ENCODE peak calls at places on chromosomes 1 and 21, in nine cellular contexts. G is GM23338, A is neural crest cell, L is AG04449, V is mammary epithelial cell, H is left lung, D is lower lobe of right lung, E is OCI-LY7, I is epithelial cell of esophagus. X is an unnamed sample.

GRCh38 chr1:17653728-17654351 is 101.3 kb upstream of the ACTL8 start:
- DNase-seq in G (peak), A (peak), L (no peak), V (no peak), H (no peak), D (no peak), E (peak), I (peak), X (peak)

GRCh38 chr1:246121533-246121932 is 385.5 kb downstream of the SMYD3 start:
- DNase-seq in G (no peak), A (no peak), L (no peak), V (no peak), H (no peak), D (no peak), E (no peak), I (peak), X (no peak)

GRCh38 chr1:66916320-66916719 is 8.3 kb downstream of the DNAI4 start:
- DNase-seq in G (no peak), A (no peak), L (no peak), V (no peak), H (no peak), D (no peak), E (no peak), I (no peak), X (no peak)

GRCh38 chr1:84711091-84711490 is 20.8 kb upstream of the SSX2IP start:
- DNase-seq in G (no peak), A (no peak), L (no peak), V (no peak), H (no peak), D (no peak), E (no peak), I (no peak), X (no peak)

GRCh38 chr1:157751283-157751682 is 25.6 kb downstream of the FCRL2 start:
- DNase-seq in G (peak), A (no peak), L (no peak), V (no peak), H (no peak), D (no peak), E (no peak), I (no peak), X (no peak)

GRCh38 chr1:108590947-108591346 is 31.0 kb downstream of the EEIG2 start:
- DNase-seq in G (peak), A (no peak), L (peak), V (peak), H (no peak), D (no peak), E (no peak), I (peak), X (no peak)

GRCh38 chr1:51630393-51630792 is 13.5 kb downstream of the OSBPL9 start:
- DNase-seq in G (no peak), A (no peak), L (no peak), V (no peak), H (no peak), D (no peak), E (no peak), I (peak), X (no peak)

GRCh38 chr1:212413902-212414327 is 771 bp downstream of the PACC1 start:
- DNase-seq in G (no peak), A (peak), L (no peak), V (peak), H (no peak), D (no peak), E (no peak), I (peak), X (no peak)

GRCh38 chr1:204081791-204082513 is 9.0 kb downstream of the SOX13 start:
- DNase-seq in G (no peak), A (no peak), L (no peak), V (no peak), H (no peak), D (no peak), E (no peak), I (no peak), X (no peak)

GRCh38 chr1:173669491-173669941 is at the start of gene ANKRD45:
- DNase-seq in G (peak), A (peak), L (no peak), V (no peak), H (peak), D (peak), E (no peak), I (peak), X (peak)

GRCh38 chr1:88175631-88176226 is 508.3 kb upstream of the PKN2 start:
- DNase-seq in G (no peak), A (no peak), L (no peak), V (peak), H (no peak), D (no peak), E (no peak), I (peak), X (no peak)

GRCh38 chr1:220084460-220084859 is 5.1 kb downstream of the BPNT1 start:
- DNase-seq in G (no peak), A (no peak), L (no peak), V (no peak), H (no peak), D (no peak), E (no peak), I (peak), X (no peak)

GRCh38 chr1:214990619-214991018 is 91.9 kb upstream of the KCNK2 start:
- DNase-seq in G (no peak), A (no peak), L (peak), V (peak), H (no peak), D (no peak), E (no peak), I (peak), X (no peak)

GRCh38 chr1:87688136-87688535 is 359.5 kb downstream of the LMO4 start:
- DNase-seq in G (no peak), A (no peak), L (no peak), V (no peak), H (no peak), D (no peak), E (no peak), I (no peak), X (no peak)

GRCh38 chr1:234533975-234534876 is 55.2 kb upstream of the TARBP1 start:
- DNase-seq in G (no peak), A (no peak), L (peak), V (peak), H (no peak), D (peak), E (no peak), I (peak), X (no peak)

GRCh38 chr21:39660191-39660590 is 47.5 kb downstream of the B3GALT5 start:
- DNase-seq in G (no peak), A (no peak), L (no peak), V (no peak), H (no peak), D (no peak), E (no peak), I (no peak), X (no peak)

GRCh38 chr21:45532826-45533730 is 9.2 kb downstream of the SLC19A1 start:
- DNase-seq in G (no peak), A (no peak), L (no peak), V (no peak), H (peak), D (peak), E (no peak), I (no peak), X (no peak)

GRCh38 chr1:50568782-50569181 is 145.5 kb upstream of the DMRTA2 start:
- DNase-seq in G (no peak), A (no peak), L (no peak), V (no peak), H (no peak), D (no peak), E (no peak), I (no peak), X (no peak)

GRCh38 chr1:910311-910880 is 13.3 kb upstream of the SAMD11 start:
- DNase-seq in G (no peak), A (no peak), L (no peak), V (no peak), H (peak), D (peak), E (no peak), I (no peak), X (peak)

GRCh38 chr1:198122693-198123092 is 34.1 kb upstream of the NEK7 start:
- DNase-seq in G (no peak), A (no peak), L (no peak), V (no peak), H (no peak), D (no peak), E (no peak), I (peak), X (no peak)

GRCh38 chr1:227885135-227885647 is 62.5 kb downstream of the WNT9A start:
- DNase-seq in G (no peak), A (no peak), L (no peak), V (no peak), H (peak), D (peak), E (no peak), I (no peak), X (no peak)

GRCh38 chr1:36446261-36446660 is 4.0 kb downstream of the OSCP1 start:
- DNase-seq in G (peak), A (peak), L (no peak), V (no peak), H (no peak), D (no peak), E (peak), I (no peak), X (no peak)

GRCh38 chr21:37742532-37742931 is 173.7 kb downstream of the KCNJ6 start:
- DNase-seq in G (no peak), A (no peak), L (no peak), V (peak), H (no peak), D (no peak), E (peak), I (peak), X (no peak)

GRCh38 chr1:22228074-22228473 is 85.2 kb upstream of the WNT4 start:
- DNase-seq in G (no peak), A (no peak), L (no peak), V (no peak), H (no peak), D (no peak), E (no peak), I (no peak), X (no peak)

GRCh38 chr1:243343970-243344749 is 88.3 kb downstream of the SDCCAG8 start:
- DNase-seq in G (peak), A (no peak), L (no peak), V (peak), H (no peak), D (no peak), E (peak), I (peak), X (no peak)

GRCh38 chr1:25256578-25257129 is 9.4 kb upstream of the RSRP1 start:
- DNase-seq in G (no peak), A (no peak), L (no peak), V (no peak), H (no peak), D (no peak), E (no peak), I (no peak), X (no peak)

GRCh38 chr1:22143586-22144033 is 713 bp upstream of the WNT4 start:
- DNase-seq in G (peak), A (no peak), L (no peak), V (no peak), H (no peak), D (no peak), E (no peak), I (no peak), X (no peak)

GRCh38 chr1:44677201-44677520 is 2.6 kb downstream of the ARMH1 start:
- DNase-seq in G (peak), A (no peak), L (no peak), V (peak), H (no peak), D (no peak), E (peak), I (peak), X (no peak)
- TF ChIP-seq CTCF in G (peak), A (peak), L (peak), V (peak), H (peak), D (peak), E (peak), I (peak), X (peak)

GRCh38 chr1:107479865-107480264 is 339.0 kb downstream of the NTNG1 start:
- DNase-seq in G (no peak), A (no peak), L (no peak), V (no peak), H (no peak), D (no peak), E (no peak), I (no peak), X (no peak)
- TF ChIP-seq CTCF in G (no peak), A (no peak), L (no peak), V (no peak), H (no peak), D (no peak), E (no peak), I (no peak), X (no peak)

GRCh38 chr1:176691251-176692228 is 228.6 kb downstream of the PAPPA2 start:
- DNase-seq in G (peak), A (peak), L (peak), V (peak), H (no peak), D (no peak), E (peak), I (peak), X (no peak)
- TF ChIP-seq CTCF in G (peak), A (peak), L (peak), V (peak), H (peak), D (peak), E (peak), I (peak), X (peak)

DNA sequence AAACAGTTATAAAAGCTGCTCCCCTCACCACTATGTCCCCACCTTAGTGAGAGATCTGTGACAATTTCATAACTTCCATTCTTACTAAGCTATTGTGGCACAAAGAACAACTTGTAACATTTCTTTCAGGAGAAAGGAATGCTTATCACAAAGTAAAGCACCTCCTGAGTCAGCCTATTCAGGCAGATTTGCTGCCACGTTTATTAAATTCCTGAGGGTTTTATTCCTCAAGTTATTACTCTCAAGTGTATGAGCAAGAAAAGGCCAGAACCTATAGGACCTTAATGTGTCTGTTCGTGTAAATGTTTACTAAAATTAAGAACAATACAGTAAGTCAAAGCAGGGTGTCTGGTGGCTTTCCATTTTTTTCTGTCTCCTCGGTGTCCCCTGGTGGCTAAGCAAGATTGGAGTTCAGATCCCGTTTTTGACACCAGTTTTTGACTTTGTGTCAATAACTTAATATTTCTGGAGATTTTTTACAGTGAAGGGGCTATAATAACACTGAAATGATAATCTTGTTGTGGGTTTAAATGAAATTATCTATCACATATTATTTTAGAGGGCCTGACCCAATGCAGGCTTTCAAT is 1539.6 kb downstream of the BRINP3 start:
- DNase-seq in G (peak), A (no peak), L (no peak), V (no peak), H (no peak), D (no peak), E (no peak), I (no peak), X (no peak)
- TF ChIP-seq CTCF in G (peak), A (peak), L (no peak), V (peak), H (no peak), D (peak), E (peak), I (peak), X (no peak)

GRCh38 chr21:42411197-42411869 is 7.6 kb downstream of the UBASH3A start:
- DNase-seq in G (peak), A (no peak), L (no peak), V (no peak), H (no peak), D (no peak), E (peak), I (no peak), X (no peak)
- TF ChIP-seq CTCF in G (peak), A (no peak), L (no peak), V (no peak), H (no peak), D (no peak), E (peak), I (no peak), X (peak)